ENCODE peak calls at places on chromosomes 4 and X, in four cellular contexts. Z is A549, I is upper lobe of right lung, L is PC-3. O is an unnamed sample.

GRCh38 chrX:11209798-11210197 is 83.4 kb upstream of the AMELX start:
- DNase-seq in I (no peak), L (no peak), Z (no peak), O (no peak)

GRCh38 chr4:154516320-154516719 is 24.7 kb upstream of the DCHS2 start:
- DNase-seq in I (no peak), L (no peak), Z (no peak), O (no peak)

GRCh38 chrX:24285082-24285481 is 28.8 kb downstream of the SUPT20HL2 start:
- DNase-seq in I (no peak), Z (peak; percentile 20), L (no peak), O (no peak)

GRCh38 chrX:132956421-132957210 is 1.8 kb downstream of the HS6ST2 start:
- DNase-seq in L (no peak), Z (peak; percentile 5), I (peak; percentile 56), O (no peak)

GRCh38 chr4:135418353-135418752 is 1216.8 kb upstream of the PABPC4L start:
- DNase-seq in L (peak; percentile 37), Z (peak; percentile 13), I (no peak), O (no peak)

GRCh38 chrX:93868289-93868985 is 194.4 kb downstream of the FAM133A start:
- DNase-seq in L (no peak), I (no peak), Z (no peak), O (no peak)

GRCh38 chrX:153766098-153766817 is 2.2 kb downstream of the PLXNB3 start:
- DNase-seq in L (peak; percentile 76), I (peak; percentile 54), Z (peak; percentile 30), O (no peak)

GRCh38 chrX:74232859-74233258 is 71.1 kb upstream of the ZCCHC13 start:
- DNase-seq in I (no peak), Z (peak; percentile 43), L (peak; percentile 76), O (no peak)

GRCh38 chrX:15864629-15865028 is 10.0 kb upstream of the AP1S2 start:
- DNase-seq in Z (peak; percentile 21), I (no peak), L (peak; percentile 64), O (no peak)

GRCh38 chrX:118116308-118117068 is at the start of gene KLHL13:
- DNase-seq in L (peak; percentile 33), Z (peak; percentile 14), I (peak; percentile 58), O (no peak)

GRCh38 chrX:79235899-79236298 is 91.4 kb downstream of the GPR174 start:
- DNase-seq in L (no peak), I (no peak), Z (no peak), O (no peak)

GRCh38 chr4:115213705-115214104 is 100.3 kb upstream of the NDST4 start:
- DNase-seq in L (no peak), Z (no peak), I (no peak), O (no peak)

GRCh38 chrX:149962859-149963757 is 24.8 kb upstream of the EOLA2 start:
- DNase-seq in L (peak; percentile 77), Z (peak; percentile 69), I (no peak), O (peak; percentile 58)

GRCh38 chrX:138748480-138748879 is 37.0 kb upstream of the FGF13 start:
- DNase-seq in L (peak; percentile 50), I (no peak), Z (peak; percentile 3), O (no peak)

GRCh38 chrX:10109695-10110094 is 47.1 kb upstream of the CLCN4 start:
- DNase-seq in I (no peak), L (no peak), Z (no peak), O (no peak)

GRCh38 chr4:832536-832935 is 6.6 kb upstream of the CPLX1 start:
- DNase-seq in I (peak; percentile 61), Z (no peak), L (no peak), O (no peak)

GRCh38 chr4:40785727-40786126 is 36.0 kb downstream of the NSUN7 start:
- DNase-seq in I (no peak), L (no peak), Z (no peak), O (no peak)

GRCh38 chr4:39908284-39908683 is 69.4 kb downstream of the PDS5A start:
- DNase-seq in I (no peak), L (no peak), Z (no peak), O (no peak)

GRCh38 chr4:4461850-4462249 is 74.9 kb downstream of the NSG1 start:
- DNase-seq in L (no peak), Z (no peak), I (peak; percentile 67), O (no peak)

GRCh38 chr4:107894138-107894603 is 37.2 kb upstream of the CYP2U1 start:
- DNase-seq in I (no peak), Z (no peak), L (no peak), O (no peak)

GRCh38 chr4:126630171-126630570 is 1002.6 kb upstream of the INTU start:
- DNase-seq in L (no peak), I (no peak), Z (no peak), O (no peak)

DNA sequence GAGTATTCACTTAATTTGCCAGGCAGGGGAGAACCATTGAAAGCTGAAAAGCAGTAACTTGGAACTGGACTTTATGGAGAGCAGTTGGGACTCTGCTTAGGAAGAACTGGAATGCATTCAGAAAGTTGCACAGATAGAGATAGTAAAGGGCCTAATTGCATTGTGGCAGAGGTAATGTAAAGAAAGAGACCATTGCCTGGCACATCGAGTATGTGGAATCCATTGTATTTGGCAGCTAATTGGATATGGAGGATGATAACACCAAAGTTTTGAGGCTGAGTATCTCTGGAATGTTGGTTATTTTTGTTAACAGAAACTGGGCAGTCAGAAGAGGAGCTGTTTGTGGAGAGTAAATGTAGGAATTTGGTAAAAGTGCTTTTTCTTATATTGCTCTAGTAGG is 169.9 kb downstream of the BMPR1B start:
- DNase-seq in L (no peak), Z (no peak), I (no peak), O (no peak)
- H3K4me1 ChIP-seq in L (peaks cover 42% of the 10 kb centered on the region), Z (peaks cover 63% of the 10 kb centered on the region), I (no peaks in the 10 kb centered on the region), O (no peaks in the 10 kb centered on the region)

GRCh38 chr4:180770265-180770664 is 1472.9 kb upstream of the TENM3 start:
- DNase-seq in I (no peak), L (no peak), Z (no peak), O (no peak)

GRCh38 chr4:180767330-180767729 is 1475.9 kb upstream of the TENM3 start:
- DNase-seq in Z (no peak), L (no peak), I (no peak), O (no peak)

GRCh38 chr4:180766903-180767302 is 1476.3 kb upstream of the TENM3 start:
- DNase-seq in Z (no peak), L (no peak), I (no peak), O (no peak)

DNA sequence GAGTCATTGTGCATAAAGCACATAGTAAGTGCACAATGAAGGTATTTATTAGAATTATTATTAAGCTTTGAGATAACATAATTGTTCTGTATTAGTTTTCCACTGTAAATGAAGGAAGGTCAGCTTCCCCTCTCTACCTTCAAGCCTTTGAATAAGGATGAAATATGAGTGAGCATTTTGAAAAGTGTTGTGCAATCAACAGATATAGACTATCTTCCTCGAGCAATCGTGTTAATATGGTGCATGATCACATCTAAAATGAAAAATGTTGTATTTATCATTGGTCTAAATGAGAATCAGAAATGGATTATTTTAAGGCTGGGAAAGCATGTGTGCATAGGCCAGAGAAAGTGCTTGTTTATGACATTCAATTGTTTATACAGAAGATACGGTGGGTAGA is 1474.6 kb upstream of the TENM3 start:
- DNase-seq in L (no peak), I (no peak), Z (no peak), O (no peak)
- H3K4me3 ChIP-seq in L (no peak overlapping the region), I (no peak overlapping the region), Z (no peak overlapping the region), O (no peak overlapping the region)

DNA sequence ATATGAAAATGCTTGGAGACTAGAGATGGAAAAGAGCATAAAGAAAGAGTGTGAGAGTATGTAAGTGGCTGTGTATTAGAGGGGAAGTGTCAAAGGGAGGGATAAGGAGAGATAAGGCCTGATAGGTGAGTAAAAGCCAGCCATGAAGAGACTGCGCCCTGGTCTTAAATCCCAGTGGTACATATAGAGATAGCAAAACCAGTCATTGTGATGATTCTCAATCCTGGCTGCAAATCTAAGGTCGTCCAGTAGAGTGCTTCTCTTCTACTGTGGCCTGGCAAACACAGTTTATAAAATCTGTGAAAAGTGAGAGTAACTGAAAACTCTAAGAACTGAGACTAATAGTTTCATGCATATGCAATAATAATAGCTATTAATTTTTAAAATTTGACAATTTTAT is 86.9 kb downstream of the MAB21L2 start:
- DNase-seq in L (no peak), Z (no peak), I (no peak), O (no peak)
- TF ChIP-seq CTCF in L (no peak), Z (no peak), I (no peak), O (no peak)

GRCh38 chrX:39875834-39876625 is 221.7 kb downstream of the BCOR start:
- DNase-seq in L (no peak), Z (no peak), I (no peak), O (no peak)

GRCh38 chrX:39877919-39878318 is 219.8 kb downstream of the BCOR start:
- DNase-seq in L (no peak), Z (no peak), I (no peak), O (no peak)

GRCh38 chrX:39873111-39873510 is 224.6 kb downstream of the BCOR start:
- DNase-seq in I (no peak), Z (no peak), L (peak; percentile 30), O (no peak)

GRCh38 chrX:39871648-39872047 is 226.1 kb downstream of the BCOR start:
- DNase-seq in Z (no peak), I (no peak), L (no peak), O (no peak)

DNA sequence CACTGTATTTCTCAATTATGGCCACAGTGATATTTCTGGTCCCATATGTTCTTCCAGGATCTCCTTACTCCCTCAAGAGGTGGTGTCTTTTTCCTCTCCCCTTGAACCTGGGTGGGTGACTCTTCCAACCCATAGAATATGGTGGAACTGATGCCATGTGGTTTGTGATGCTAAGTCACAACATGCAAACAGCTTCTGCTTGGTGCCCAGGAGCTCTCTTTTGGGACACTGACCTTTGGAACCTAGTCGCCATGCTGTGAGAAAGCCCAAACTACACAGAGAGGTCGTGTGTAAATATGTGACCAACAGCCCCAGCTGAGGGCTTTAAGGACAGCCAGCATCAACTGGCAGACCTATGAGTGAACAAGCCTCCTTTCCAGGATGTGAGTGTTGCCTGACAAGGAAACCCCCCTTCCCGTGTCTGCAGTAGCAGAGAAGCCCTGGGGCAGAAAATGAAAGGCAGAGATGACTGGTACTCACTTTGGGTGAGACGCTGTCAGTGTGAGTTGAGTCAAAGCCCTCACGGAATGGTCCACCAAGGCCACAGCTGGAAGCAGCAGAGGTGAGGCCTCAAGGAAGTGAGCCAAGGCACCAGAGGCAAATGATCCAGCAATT is 223.4 kb downstream of the BCOR start:
- DNase-seq in I (no peak), L (peak; percentile 74), Z (no peak), O (no peak)
- H3K4me1 ChIP-seq in I (no peaks in the 10 kb centered on the region), L (peaks cover 31% of the 10 kb centered on the region), Z (peaks cover 9% of the 10 kb centered on the region), O (no peaks in the 10 kb centered on the region)

GRCh38 chr4:158769175-158769831 is 477 bp downstream of the FNIP2 start:
- DNase-seq in I (peak; percentile 76), L (peak; percentile 33), Z (no peak), O (no peak)

GRCh38 chr4:158771776-158772175 is 3.0 kb downstream of the FNIP2 start:
- DNase-seq in L (no peak), Z (no peak), I (no peak), O (no peak)

GRCh38 chr4:158766419-158767044 is 2.3 kb upstream of the FNIP2 start:
- DNase-seq in I (no peak), Z (no peak), L (no peak), O (no peak)

GRCh38 chr4:158768577-158769174 is at the start of gene FNIP2:
- DNase-seq in Z (peak; percentile 62), L (peak; percentile 64), I (peak; percentile 92), O (no peak)

DNA sequence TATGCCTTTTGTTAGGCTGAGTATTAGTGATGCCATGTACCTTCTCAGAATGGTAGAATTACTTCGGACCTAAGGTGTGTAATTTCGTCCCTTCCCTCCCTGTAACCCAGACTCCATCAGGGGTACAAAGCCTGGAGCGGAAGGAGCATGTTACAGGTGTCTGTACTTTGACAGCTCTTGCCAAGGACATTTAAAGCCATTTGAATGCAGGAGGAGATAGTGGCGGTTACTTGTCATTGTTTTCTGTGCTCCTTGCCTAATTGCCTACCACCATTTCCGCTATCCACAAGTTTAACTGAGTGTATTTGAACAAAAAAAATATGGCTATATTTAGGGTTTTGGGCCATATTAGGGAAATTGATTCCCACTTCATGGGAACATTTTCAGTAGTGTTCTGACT is 1.8 kb downstream of the FNIP2 start:
- DNase-seq in I (no peak), Z (no peak), L (no peak), O (no peak)
- H3K4me3 ChIP-seq in I (peak overlapping the region; percentile 85), Z (no peak overlapping the region), L (peak overlapping the region; percentile 96), O (no peak overlapping the region)

O was measured in Panc1.